ENCODE peak calls at places on chromosome 7, in four cellular contexts. One of them, this sample, is unnamed.

GRCh38 chr7:46352335-46352954 is 431.4 kb upstream of the IGFBP3 start:
- DNase-seq in iris pigment epithelial cell: peak
- DNase-seq in endodermal cell: peak
- DNase-seq in AG09319: peak
- DNase-seq in this sample: no peak

GRCh38 chr7:69018200-69018599 is 580.1 kb upstream of the AUTS2 start:
- DNase-seq in iris pigment epithelial cell: no peak
- DNase-seq in endodermal cell: peak
- DNase-seq in AG09319: no peak
- DNase-seq in this sample: no peak

GRCh38 chr7:92670204-92670851 is 80.1 kb upstream of the FAM133B start:
- DNase-seq in iris pigment epithelial cell: no peak
- DNase-seq in endodermal cell: no peak
- DNase-seq in AG09319: no peak
- DNase-seq in this sample: no peak

GRCh38 chr7:73704640-73705550 is 14.6 kb downstream of the STX1A start:
- DNase-seq in iris pigment epithelial cell: peak
- DNase-seq in endodermal cell: no peak
- DNase-seq in AG09319: no peak
- DNase-seq in this sample: no peak

GRCh38 chr7:6221340-6222319 is 50.8 kb downstream of the CYTH3 start:
- DNase-seq in iris pigment epithelial cell: peak
- DNase-seq in endodermal cell: no peak
- DNase-seq in AG09319: no peak
- DNase-seq in this sample: no peak

GRCh38 chr7:46202379-46202778 is 281.3 kb upstream of the IGFBP3 start:
- DNase-seq in iris pigment epithelial cell: no peak
- DNase-seq in endodermal cell: no peak
- DNase-seq in AG09319: no peak
- DNase-seq in this sample: no peak

GRCh38 chr7:123624527-123625183 is 23.0 kb downstream of the ASB15 start:
- DNase-seq in iris pigment epithelial cell: peak
- DNase-seq in endodermal cell: peak
- DNase-seq in AG09319: no peak
- DNase-seq in this sample: no peak

GRCh38 chr7:124764847-124765400 is 668 bp downstream of the GPR37 start:
- DNase-seq in iris pigment epithelial cell: no peak
- DNase-seq in endodermal cell: peak
- DNase-seq in AG09319: no peak
- DNase-seq in this sample: no peak

GRCh38 chr7:98283127-98283886 is 1.8 kb downstream of the BRI3 start:
- DNase-seq in iris pigment epithelial cell: peak
- DNase-seq in endodermal cell: no peak
- DNase-seq in AG09319: peak
- DNase-seq in this sample: peak

GRCh38 chr7:70042533-70042932 is 444.3 kb downstream of the AUTS2 start:
- DNase-seq in iris pigment epithelial cell: peak
- DNase-seq in endodermal cell: no peak
- DNase-seq in AG09319: no peak
- DNase-seq in this sample: no peak

GRCh38 chr7:79979437-79979836 is 155.2 kb upstream of the GNAI1 start:
- DNase-seq in iris pigment epithelial cell: peak
- DNase-seq in endodermal cell: no peak
- DNase-seq in AG09319: peak
- DNase-seq in this sample: no peak

GRCh38 chr7:50594136-50594535 is 28.9 kb upstream of the DDC start:
- DNase-seq in iris pigment epithelial cell: no peak
- DNase-seq in endodermal cell: no peak
- DNase-seq in AG09319: no peak
- DNase-seq in this sample: no peak

GRCh38 chr7:148999166-148999565 is 29.1 kb downstream of the PDIA4 start:
- DNase-seq in iris pigment epithelial cell: no peak
- DNase-seq in endodermal cell: no peak
- DNase-seq in AG09319: no peak
- DNase-seq in this sample: no peak

This sample was measured in gastrocnemius medialis.